ENCODE peak calls at places on chromosomes 5 and 9, in five cellular contexts. S is CD4-positive, CD25-positive, alpha-beta regulatory T cell; Q is sigmoid colon; P is GM23248; I is H1. H is an unnamed sample. For H3K9me3 and H3K36me3, the result is how much of the 10 kb centered on the place peaks cover.

GRCh38 chr9:82124090-82124489 is 135.5 kb downstream of the SPATA31D1 start:
- DNase-seq in P (peak), S (no peak), Q (no peak), I (no peak), H (peak)

GRCh38 chr9:121618504-121618903 is 32.9 kb upstream of the DAB2IP start:
- DNase-seq in I (no peak), S (no peak), P (no peak), Q (no peak), H (no peak)

GRCh38 chr9:16060457-16061129 is 507.8 kb downstream of the CCDC171 start:
- DNase-seq in S (no peak), Q (no peak), I (no peak), P (no peak), H (no peak)

GRCh38 chr5:145872486-145872885 is 328 bp downstream of the GRXCR2 start:
- DNase-seq in S (no peak), P (no peak), Q (no peak), I (no peak), H (no peak)

GRCh38 chr5:180323929-180324632 is 29.1 kb downstream of the GFPT2 start:
- DNase-seq in S (no peak), Q (no peak), P (no peak), I (no peak), H (peak)

GRCh38 chr5:116453920-116454319 is 120.7 kb downstream of the SEMA6A start:
- DNase-seq in S (no peak), P (no peak), Q (no peak), I (no peak), H (no peak)

GRCh38 chr5:174245506-174245905 is 200.0 kb downstream of the NSG2 start:
- DNase-seq in S (no peak), Q (no peak), P (no peak), I (no peak), H (no peak)

GRCh38 chr9:134485653-134486052 is 155.9 kb upstream of the COL5A1 start:
- DNase-seq in Q (peak), S (no peak), I (no peak), P (no peak), H (no peak)

GRCh38 chr9:19922476-19923118 is 133.8 kb upstream of the SLC24A2 start:
- DNase-seq in S (no peak), I (no peak), P (peak), Q (no peak), H (peak)

GRCh38 chr9:98410185-98410697 is 154.8 kb upstream of the TBC1D2 start:
- DNase-seq in S (no peak), Q (no peak), P (peak), I (no peak), H (peak)

GRCh38 chr9:120891255-120891954 is 14.4 kb upstream of the PHF19 start:
- DNase-seq in P (no peak), I (no peak), Q (no peak), S (peak), H (no peak)

GRCh38 chr5:176810687-176811501 is 535 bp downstream of the UNC5A start:
- DNase-seq in Q (no peak), S (no peak), I (peak), P (peak), H (peak)

GRCh38 chr9:3884736-3885135 is 358.9 kb upstream of the RFX3 start:
- DNase-seq in Q (no peak), P (no peak), I (no peak), S (no peak), H (no peak)

DNA sequence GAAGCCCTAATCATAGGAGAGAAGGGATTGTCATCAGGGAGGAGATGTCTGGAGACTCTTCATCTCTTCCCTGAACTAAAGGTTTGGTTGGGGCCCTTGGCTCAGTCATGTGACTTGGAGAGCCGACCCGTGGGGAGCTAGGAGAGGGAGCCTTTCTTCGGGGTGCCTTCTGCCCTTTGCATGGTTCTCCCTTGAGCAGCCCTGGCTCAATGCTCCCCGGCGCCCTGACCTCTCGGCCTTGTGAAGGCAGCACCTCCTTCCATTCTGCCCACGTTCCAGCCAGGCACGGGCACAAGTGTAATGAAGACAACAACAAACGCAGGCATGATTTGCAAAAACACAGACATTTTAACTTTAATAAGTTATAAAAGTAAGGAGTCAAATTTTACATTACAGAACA is 50.4 kb downstream of the ZNF354C start:
- DNase-seq in I (no peak), P (no peak), S (no peak), Q (no peak), H (no peak)
- H3K9me3 ChIP-seq in I (half or more), P (under half), S (under half), Q (under half), H (under half)

GRCh38 chr9:128685022-128685332 is 4.0 kb upstream of the SET start:
- DNase-seq in Q (no peak), S (no peak), P (no peak), I (no peak), H (no peak)

GRCh38 chr9:128684065-128684324 is 5.0 kb upstream of the SET start:
- DNase-seq in S (no peak), P (no peak), I (no peak), Q (no peak), H (no peak)

GRCh38 chr9:128685636-128686489 is 3.2 kb upstream of the SET start:
- DNase-seq in I (no peak), S (peak), Q (no peak), P (no peak), H (no peak)

GRCh38 chr9:128683340-128684064 is 5.5 kb upstream of the SET start:
- DNase-seq in Q (no peak), S (no peak), I (peak), P (peak), H (peak)

DNA sequence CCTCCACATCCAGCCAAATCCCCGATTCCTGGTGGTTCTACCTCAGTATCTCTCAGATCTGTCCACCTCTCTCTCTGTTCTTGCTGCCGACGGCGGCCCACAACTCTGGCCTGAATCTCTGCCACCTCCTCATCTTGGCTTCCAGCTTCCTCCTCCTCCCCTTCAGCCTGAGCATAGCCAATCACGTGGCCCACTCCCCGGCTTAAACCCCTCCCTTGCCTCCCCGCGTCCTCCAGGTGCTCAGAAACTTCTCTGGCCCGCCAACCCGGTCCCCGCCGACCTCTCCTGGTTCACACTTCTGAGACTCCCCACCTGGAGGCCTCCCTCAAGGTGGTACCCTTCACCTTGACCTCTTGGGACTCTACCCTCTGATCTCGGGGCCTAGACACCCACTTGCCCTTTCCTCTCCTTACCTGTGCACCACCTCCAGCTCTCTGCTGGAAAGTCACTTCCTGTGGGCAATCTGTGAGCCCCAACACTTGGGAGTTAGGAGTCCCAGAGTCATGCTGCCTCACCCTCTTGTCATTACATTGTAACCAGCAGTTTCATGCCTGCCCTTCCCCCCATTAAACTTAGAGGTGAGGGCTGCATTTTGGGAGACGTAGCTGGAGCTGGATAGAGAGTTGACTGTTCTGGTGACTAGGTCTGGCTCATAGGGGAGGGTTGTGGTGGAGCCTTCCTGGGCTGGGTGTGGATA is 4.5 kb upstream of the SET start:
- DNase-seq in Q (peak), P (peak), I (peak), S (peak), H (peak)
- H3K4me3 ChIP-seq in Q (peak), P (peak), I (peak), S (peak), H (peak)

DNA sequence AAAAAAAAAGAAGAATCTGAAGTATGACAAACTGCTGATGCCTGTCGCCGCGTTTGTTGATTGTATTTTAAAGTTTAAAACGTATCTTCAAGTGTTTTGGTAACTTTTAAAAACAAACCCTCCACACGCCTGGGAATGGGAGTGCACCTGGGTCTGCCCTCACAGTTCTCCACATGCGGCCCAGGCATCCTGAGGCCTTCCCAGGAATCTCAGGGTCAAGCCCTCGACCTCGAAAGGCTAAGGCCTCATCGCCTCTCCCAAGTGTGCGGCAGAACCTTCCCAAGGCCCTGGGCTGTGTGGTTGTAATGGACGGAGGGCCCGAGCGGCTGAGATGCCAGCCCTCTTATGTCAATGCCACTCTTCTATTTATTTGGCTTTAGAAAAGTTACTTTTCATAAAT is 94.4 kb downstream of the CAMSAP1 start:
- DNase-seq in S (no peak), I (no peak), P (no peak), Q (no peak), H (no peak)
- H3K36me3 ChIP-seq in S (half or more), I (half or more), P (under half), Q (half or more), H (under half)

GRCh38 chr9:72338631-72339030 is 26.4 kb downstream of the ZFAND5 start:
- DNase-seq in P (no peak), Q (no peak), I (no peak), S (no peak), H (no peak)
- H3K9me3 ChIP-seq in P (under half), Q (under half), I (under half), S (under half), H (under half)

GRCh38 chr9:8473226-8473625 is 673.6 kb upstream of the DMAC1 start:
- DNase-seq in P (no peak), Q (no peak), S (no peak), I (no peak), H (no peak)

GRCh38 chr9:8474937-8475336 is 675.4 kb upstream of the DMAC1 start:
- DNase-seq in S (no peak), P (no peak), I (no peak), Q (no peak), H (no peak)
- H3K4me3 ChIP-seq in S (no peak), P (no peak), I (no peak), Q (no peak), H (no peak)

GRCh38 chr5:1473746-1474145 is 28.5 kb upstream of the SLC6A3 start:
- DNase-seq in S (no peak), I (no peak), Q (peak), P (no peak), H (no peak)
- H3K36me3 ChIP-seq in S (under half), I (half or more), Q (half or more), P (under half), H (half or more)

GRCh38 chr9:135770771-135771170 is 68.8 kb downstream of the KCNT1 start:
- DNase-seq in Q (no peak), S (no peak), I (no peak), P (no peak), H (no peak)
- H3K9me3 ChIP-seq in Q (under half), S (under half), I (under half), P (under half), H (under half)